ENCODE peak calls at places on chromosomes 2 and 18, in eight cellular contexts. One of them, this sample, is unnamed.

GRCh38 chr2:78553866-78554647 is 471.4 kb upstream of the REG3G start:
- DNase-seq in upper lobe of right lung: no peak
- DNase-seq in aorta: no peak
- DNase-seq in adrenal gland: no peak
- DNase-seq in PC-9: no peak
- DNase-seq in heart left ventricle: no peak
- DNase-seq in RWPE2: no peak
- DNase-seq in psoas muscle: no peak
- DNase-seq in this sample: no peak

GRCh38 chr2:230846360-230846759 is 18.4 kb upstream of the ITM2C start:
- DNase-seq in upper lobe of right lung: no peak
- DNase-seq in aorta: no peak
- DNase-seq in adrenal gland: no peak
- DNase-seq in PC-9: no peak
- DNase-seq in heart left ventricle: no peak
- DNase-seq in RWPE2: no peak
- DNase-seq in psoas muscle: no peak
- DNase-seq in this sample: no peak

GRCh38 chr2:39492095-39492590 is 55.1 kb upstream of the MAP4K3 start:
- DNase-seq in upper lobe of right lung: no peak
- DNase-seq in aorta: no peak
- DNase-seq in adrenal gland: no peak
- DNase-seq in PC-9: peak; percentile 92
- DNase-seq in heart left ventricle: no peak
- DNase-seq in RWPE2: no peak
- DNase-seq in psoas muscle: no peak
- DNase-seq in this sample: peak; percentile 96

GRCh38 chr2:51953931-51954330 is 922.0 kb upstream of the NRXN1 start:
- DNase-seq in upper lobe of right lung: no peak
- DNase-seq in aorta: no peak
- DNase-seq in adrenal gland: no peak
- DNase-seq in PC-9: no peak
- DNase-seq in heart left ventricle: no peak
- DNase-seq in RWPE2: no peak
- DNase-seq in psoas muscle: no peak
- DNase-seq in this sample: no peak

GRCh38 chr2:219059375-219059724 is 1.4 kb downstream of the IHH start:
- DNase-seq in upper lobe of right lung: no peak
- DNase-seq in aorta: no peak
- DNase-seq in adrenal gland: no peak
- DNase-seq in PC-9: no peak
- DNase-seq in heart left ventricle: no peak
- DNase-seq in RWPE2: no peak
- DNase-seq in psoas muscle: no peak
- DNase-seq in this sample: no peak

GRCh38 chr2:88613921-88614320 is 13.3 kb downstream of the EIF2AK3 start:
- DNase-seq in upper lobe of right lung: no peak
- DNase-seq in aorta: no peak
- DNase-seq in adrenal gland: no peak
- DNase-seq in PC-9: no peak
- DNase-seq in heart left ventricle: no peak
- DNase-seq in RWPE2: no peak
- DNase-seq in psoas muscle: no peak
- DNase-seq in this sample: no peak

GRCh38 chr18:7926526-7926925 is 359.4 kb downstream of the PTPRM start:
- DNase-seq in upper lobe of right lung: no peak
- DNase-seq in aorta: no peak
- DNase-seq in adrenal gland: no peak
- DNase-seq in PC-9: no peak
- DNase-seq in heart left ventricle: no peak
- DNase-seq in RWPE2: no peak
- DNase-seq in psoas muscle: no peak
- DNase-seq in this sample: no peak

GRCh38 chr2:171018522-171018921 is 89.5 kb downstream of the GORASP2 start:
- DNase-seq in upper lobe of right lung: no peak
- DNase-seq in aorta: no peak
- DNase-seq in adrenal gland: no peak
- DNase-seq in PC-9: no peak
- DNase-seq in heart left ventricle: no peak
- DNase-seq in RWPE2: no peak
- DNase-seq in psoas muscle: no peak
- DNase-seq in this sample: no peak

GRCh38 chr2:202337133-202337532 is 39.0 kb upstream of the BMPR2 start:
- DNase-seq in upper lobe of right lung: no peak
- DNase-seq in aorta: no peak
- DNase-seq in adrenal gland: no peak
- DNase-seq in PC-9: no peak
- DNase-seq in heart left ventricle: no peak
- DNase-seq in RWPE2: no peak
- DNase-seq in psoas muscle: no peak
- DNase-seq in this sample: no peak

GRCh38 chr18:48954837-48955527 is 4.2 kb upstream of the SMAD7 start:
- DNase-seq in upper lobe of right lung: no peak
- DNase-seq in aorta: no peak
- DNase-seq in adrenal gland: no peak
- DNase-seq in PC-9: peak; percentile 74
- DNase-seq in heart left ventricle: no peak
- DNase-seq in RWPE2: no peak
- DNase-seq in psoas muscle: peak; percentile 65
- DNase-seq in this sample: no peak

GRCh38 chr18:46570666-46571065 is 86.4 kb downstream of the LOXHD1 start:
- DNase-seq in upper lobe of right lung: no peak
- DNase-seq in aorta: no peak
- DNase-seq in adrenal gland: no peak
- DNase-seq in PC-9: no peak
- DNase-seq in heart left ventricle: no peak
- DNase-seq in RWPE2: no peak
- DNase-seq in psoas muscle: no peak
- DNase-seq in this sample: no peak

GRCh38 chr2:127759931-127760330 is 51.0 kb downstream of the WDR33 start:
- DNase-seq in upper lobe of right lung: no peak
- DNase-seq in aorta: no peak
- DNase-seq in adrenal gland: no peak
- DNase-seq in PC-9: peak; percentile 29
- DNase-seq in heart left ventricle: no peak
- DNase-seq in RWPE2: no peak
- DNase-seq in psoas muscle: no peak
- DNase-seq in this sample: no peak

GRCh38 chr2:125526093-125526492 is 1129.9 kb upstream of the GYPC start:
- DNase-seq in upper lobe of right lung: no peak
- DNase-seq in aorta: no peak
- DNase-seq in adrenal gland: no peak
- DNase-seq in PC-9: peak; percentile 26
- DNase-seq in heart left ventricle: no peak
- DNase-seq in RWPE2: no peak
- DNase-seq in psoas muscle: no peak
- DNase-seq in this sample: no peak

GRCh38 chr2:235480614-235481013 is 13.2 kb upstream of the AGAP1 start:
- DNase-seq in upper lobe of right lung: no peak
- DNase-seq in aorta: no peak
- DNase-seq in adrenal gland: no peak
- DNase-seq in PC-9: no peak
- DNase-seq in heart left ventricle: no peak
- DNase-seq in RWPE2: no peak
- DNase-seq in psoas muscle: no peak
- DNase-seq in this sample: no peak

GRCh38 chr2:206840999-206841398 is 75.6 kb downstream of the FASTKD2 start:
- DNase-seq in upper lobe of right lung: no peak
- DNase-seq in aorta: no peak
- DNase-seq in adrenal gland: no peak
- DNase-seq in PC-9: no peak
- DNase-seq in heart left ventricle: no peak
- DNase-seq in RWPE2: no peak
- DNase-seq in psoas muscle: no peak
- DNase-seq in this sample: no peak

GRCh38 chr2:38776531-38776930 is 1.5 kb upstream of the GEMIN6 start:
- DNase-seq in upper lobe of right lung: no peak
- DNase-seq in aorta: no peak
- DNase-seq in adrenal gland: no peak
- DNase-seq in PC-9: no peak
- DNase-seq in heart left ventricle: no peak
- DNase-seq in RWPE2: no peak
- DNase-seq in psoas muscle: no peak
- DNase-seq in this sample: no peak

GRCh38 chr2:24015562-24016375 is 5.9 kb downstream of the MFSD2B start:
- DNase-seq in upper lobe of right lung: no peak
- DNase-seq in aorta: no peak
- DNase-seq in adrenal gland: no peak
- DNase-seq in PC-9: peak; percentile 99
- DNase-seq in heart left ventricle: no peak
- DNase-seq in RWPE2: peak; percentile 78
- DNase-seq in psoas muscle: no peak
- DNase-seq in this sample: peak; percentile 95

GRCh38 chr18:55878224-55878623 is 290.2 kb upstream of the TCF4 start:
- DNase-seq in upper lobe of right lung: no peak
- DNase-seq in aorta: no peak
- DNase-seq in adrenal gland: no peak
- DNase-seq in PC-9: no peak
- DNase-seq in heart left ventricle: no peak
- DNase-seq in RWPE2: no peak
- DNase-seq in psoas muscle: no peak
- DNase-seq in this sample: no peak

GRCh38 chr2:126634273-126634861 is 21.6 kb upstream of the GYPC start:
- DNase-seq in upper lobe of right lung: no peak
- DNase-seq in aorta: no peak
- DNase-seq in adrenal gland: peak; percentile 29
- DNase-seq in PC-9: no peak
- DNase-seq in heart left ventricle: no peak
- DNase-seq in RWPE2: no peak
- DNase-seq in psoas muscle: no peak
- DNase-seq in this sample: no peak

GRCh38 chr2:27071277-27071989 is at the start of gene OST4:
- DNase-seq in upper lobe of right lung: peak; percentile 97
- DNase-seq in aorta: peak; percentile 97
- DNase-seq in adrenal gland: peak; percentile 93
- DNase-seq in PC-9: peak; percentile 78
- DNase-seq in heart left ventricle: peak; percentile 96
- DNase-seq in RWPE2: peak; percentile 89
- DNase-seq in psoas muscle: peak; percentile 95
- DNase-seq in this sample: peak; percentile 54

DNA sequence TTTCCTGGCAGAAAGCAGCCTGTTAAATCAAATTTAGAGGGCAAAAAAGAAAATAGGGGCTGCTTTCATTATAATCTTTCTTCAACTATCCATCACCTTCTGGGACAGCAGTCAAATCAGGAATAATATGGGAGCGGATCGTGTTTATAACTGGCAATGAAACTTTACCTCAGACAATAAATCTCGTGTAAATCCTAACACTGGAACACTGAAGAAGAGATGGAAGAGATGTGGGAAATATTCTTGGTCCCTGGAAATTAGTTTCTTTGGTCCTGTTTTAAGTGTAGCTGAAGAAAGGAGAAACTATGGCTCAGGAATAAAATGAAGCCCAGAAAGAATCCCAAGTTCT is 77.6 kb upstream of the SERTAD2 start:
- DNase-seq in upper lobe of right lung: no peak
- DNase-seq in aorta: no peak
- DNase-seq in adrenal gland: no peak
- DNase-seq in PC-9: no peak
- DNase-seq in heart left ventricle: no peak
- DNase-seq in RWPE2: no peak
- DNase-seq in psoas muscle: no peak
- DNase-seq in this sample: no peak
- H3K4me1 ChIP-seq in upper lobe of right lung: peaks cover 29% of the 10 kb centered on the region
- H3K4me1 ChIP-seq in aorta: peaks cover 4% of the 10 kb centered on the region
- H3K4me1 ChIP-seq in adrenal gland: no peaks in the 10 kb centered on the region
- H3K4me1 ChIP-seq in PC-9: peaks cover 4% of the 10 kb centered on the region
- H3K4me1 ChIP-seq in heart left ventricle: peaks cover 49% of the 10 kb centered on the region
- H3K4me1 ChIP-seq in RWPE2: peaks cover 19% of the 10 kb centered on the region
- H3K4me1 ChIP-seq in psoas muscle: peaks cover 15% of the 10 kb centered on the region
- H3K4me1 ChIP-seq in this sample: peaks cover 51% of the 10 kb centered on the region

GRCh38 chr2:4408311-4408710 is 704.9 kb downstream of the DCDC2C start:
- DNase-seq in upper lobe of right lung: no peak
- DNase-seq in aorta: no peak
- DNase-seq in adrenal gland: no peak
- DNase-seq in PC-9: no peak
- DNase-seq in heart left ventricle: no peak
- DNase-seq in RWPE2: no peak
- DNase-seq in psoas muscle: no peak
- DNase-seq in this sample: no peak

GRCh38 chr2:4404363-4404762 is 701.0 kb downstream of the DCDC2C start:
- DNase-seq in upper lobe of right lung: no peak
- DNase-seq in aorta: no peak
- DNase-seq in adrenal gland: no peak
- DNase-seq in PC-9: no peak
- DNase-seq in heart left ventricle: no peak
- DNase-seq in RWPE2: no peak
- DNase-seq in psoas muscle: no peak
- DNase-seq in this sample: no peak
- H3K27ac ChIP-seq in upper lobe of right lung: no peak overlapping the region
- H3K27ac ChIP-seq in aorta: no peak overlapping the region
- H3K27ac ChIP-seq in adrenal gland: no peak overlapping the region
- H3K27ac ChIP-seq in PC-9: no peak overlapping the region
- H3K27ac ChIP-seq in heart left ventricle: no peak overlapping the region
- H3K27ac ChIP-seq in RWPE2: no peak overlapping the region
- H3K27ac ChIP-seq in psoas muscle: no peak overlapping the region
- H3K27ac ChIP-seq in this sample: no peak overlapping the region

GRCh38 chr18:14944838-14945237 is 196.9 kb downstream of the ANKRD30B start:
- DNase-seq in upper lobe of right lung: no peak
- DNase-seq in aorta: no peak
- DNase-seq in adrenal gland: no peak
- DNase-seq in PC-9: no peak
- DNase-seq in heart left ventricle: no peak
- DNase-seq in RWPE2: no peak
- DNase-seq in psoas muscle: no peak
- DNase-seq in this sample: no peak
- H3K9me3 ChIP-seq in upper lobe of right lung: no peaks in the 10 kb centered on the region
- H3K9me3 ChIP-seq in aorta: no peaks in the 10 kb centered on the region
- H3K9me3 ChIP-seq in adrenal gland: no peaks in the 10 kb centered on the region
- H3K9me3 ChIP-seq in PC-9: no peaks in the 10 kb centered on the region
- H3K9me3 ChIP-seq in heart left ventricle: no peaks in the 10 kb centered on the region
- H3K9me3 ChIP-seq in RWPE2: no peaks in the 10 kb centered on the region
- H3K9me3 ChIP-seq in psoas muscle: no peaks in the 10 kb centered on the region
- H3K9me3 ChIP-seq in this sample: no peaks in the 10 kb centered on the region

GRCh38 chr2:225006730-225007129 is 35.5 kb downstream of the DOCK10 start:
- DNase-seq in upper lobe of right lung: no peak
- DNase-seq in aorta: no peak
- DNase-seq in adrenal gland: no peak
- DNase-seq in PC-9: no peak
- DNase-seq in heart left ventricle: no peak
- DNase-seq in RWPE2: no peak
- DNase-seq in psoas muscle: no peak
- DNase-seq in this sample: no peak

GRCh38 chr2:225008935-225009334 is 33.3 kb downstream of the DOCK10 start:
- DNase-seq in upper lobe of right lung: no peak
- DNase-seq in aorta: no peak
- DNase-seq in adrenal gland: no peak
- DNase-seq in PC-9: no peak
- DNase-seq in heart left ventricle: no peak
- DNase-seq in RWPE2: no peak
- DNase-seq in psoas muscle: no peak
- DNase-seq in this sample: no peak

GRCh38 chr2:225010804-225011203 is 31.5 kb downstream of the DOCK10 start:
- DNase-seq in upper lobe of right lung: no peak
- DNase-seq in aorta: no peak
- DNase-seq in adrenal gland: peak; percentile 31
- DNase-seq in PC-9: peak; percentile 59
- DNase-seq in heart left ventricle: no peak
- DNase-seq in RWPE2: no peak
- DNase-seq in psoas muscle: no peak
- DNase-seq in this sample: peak; percentile 48

GRCh38 chr2:225009768-225010167 is 32.5 kb downstream of the DOCK10 start:
- DNase-seq in upper lobe of right lung: no peak
- DNase-seq in aorta: no peak
- DNase-seq in adrenal gland: no peak
- DNase-seq in PC-9: no peak
- DNase-seq in heart left ventricle: no peak
- DNase-seq in RWPE2: no peak
- DNase-seq in psoas muscle: no peak
- DNase-seq in this sample: no peak

GRCh38 chr2:225008179-225008829 is 34.0 kb downstream of the DOCK10 start:
- DNase-seq in upper lobe of right lung: no peak
- DNase-seq in aorta: no peak
- DNase-seq in adrenal gland: no peak
- DNase-seq in PC-9: no peak
- DNase-seq in heart left ventricle: no peak
- DNase-seq in RWPE2: no peak
- DNase-seq in psoas muscle: no peak
- DNase-seq in this sample: no peak
- H3K4me1 ChIP-seq in upper lobe of right lung: peaks cover 4% of the 10 kb centered on the region
- H3K4me1 ChIP-seq in aorta: no peaks in the 10 kb centered on the region
- H3K4me1 ChIP-seq in adrenal gland: peaks cover 7% of the 10 kb centered on the region
- H3K4me1 ChIP-seq in PC-9: peaks cover 14% of the 10 kb centered on the region
- H3K4me1 ChIP-seq in heart left ventricle: peaks cover 6% of the 10 kb centered on the region
- H3K4me1 ChIP-seq in RWPE2: peaks cover 19% of the 10 kb centered on the region
- H3K4me1 ChIP-seq in psoas muscle: no peaks in the 10 kb centered on the region
- H3K4me1 ChIP-seq in this sample: no peaks in the 10 kb centered on the region

This sample was measured in Panc1.